ENCODE peak calls at places on chromosomes 12 and 14, in nine cellular contexts. One of them, this sample, is unnamed.

GRCh38 chr12:62603061-62603810 is 136.6 kb downstream of the MON2 start:
- DNase-seq in H9: peak
- DNase-seq in AG09319: peak
- DNase-seq in astrocyte of the spinal cord: peak
- DNase-seq in omental fat pad: peak
- DNase-seq in activated CD4-positive, alpha-beta T cell treated with anti-CD3 and anti-CD28 coated beads for 4 hours: peak
- DNase-seq in KBM-7: peak
- DNase-seq in stimulated activated CD4-positive, alpha-beta T cell treated with anti-CD3 and anti-CD28 coated beads, Interleukin-4, amount 100 ng/mL, for 48 hours: peak
- DNase-seq in AG08395: peak
- DNase-seq in this sample: peak

GRCh38 chr12:88325828-88326214 is 183.7 kb downstream of the TMTC3 start:
- DNase-seq in H9: no peak
- DNase-seq in AG09319: peak
- DNase-seq in astrocyte of the spinal cord: no peak
- DNase-seq in omental fat pad: no peak
- DNase-seq in activated CD4-positive, alpha-beta T cell treated with anti-CD3 and anti-CD28 coated beads for 4 hours: no peak
- DNase-seq in KBM-7: no peak
- DNase-seq in stimulated activated CD4-positive, alpha-beta T cell treated with anti-CD3 and anti-CD28 coated beads, Interleukin-4, amount 100 ng/mL, for 48 hours: no peak
- DNase-seq in AG08395: peak
- DNase-seq in this sample: peak

GRCh38 chr14:72476657-72477499 is 417.0 kb downstream of the DPF3 start:
- DNase-seq in H9: peak
- DNase-seq in AG09319: peak
- DNase-seq in astrocyte of the spinal cord: peak
- DNase-seq in omental fat pad: no peak
- DNase-seq in activated CD4-positive, alpha-beta T cell treated with anti-CD3 and anti-CD28 coated beads for 4 hours: peak
- DNase-seq in KBM-7: peak
- DNase-seq in stimulated activated CD4-positive, alpha-beta T cell treated with anti-CD3 and anti-CD28 coated beads, Interleukin-4, amount 100 ng/mL, for 48 hours: peak
- DNase-seq in AG08395: peak
- DNase-seq in this sample: no peak

GRCh38 chr12:91272456-91273063 is 89.9 kb upstream of the DCN start:
- DNase-seq in H9: peak
- DNase-seq in AG09319: no peak
- DNase-seq in astrocyte of the spinal cord: peak
- DNase-seq in omental fat pad: no peak
- DNase-seq in activated CD4-positive, alpha-beta T cell treated with anti-CD3 and anti-CD28 coated beads for 4 hours: no peak
- DNase-seq in KBM-7: no peak
- DNase-seq in stimulated activated CD4-positive, alpha-beta T cell treated with anti-CD3 and anti-CD28 coated beads, Interleukin-4, amount 100 ng/mL, for 48 hours: no peak
- DNase-seq in AG08395: no peak
- DNase-seq in this sample: peak

GRCh38 chr12:39239484-39240143 is 203.3 kb downstream of the KIF21A start:
- DNase-seq in H9: no peak
- DNase-seq in AG09319: no peak
- DNase-seq in astrocyte of the spinal cord: peak
- DNase-seq in omental fat pad: no peak
- DNase-seq in activated CD4-positive, alpha-beta T cell treated with anti-CD3 and anti-CD28 coated beads for 4 hours: no peak
- DNase-seq in KBM-7: no peak
- DNase-seq in stimulated activated CD4-positive, alpha-beta T cell treated with anti-CD3 and anti-CD28 coated beads, Interleukin-4, amount 100 ng/mL, for 48 hours: no peak
- DNase-seq in AG08395: no peak
- DNase-seq in this sample: no peak

GRCh38 chr12:74538491-74539258 is 1.0 kb downstream of the ATXN7L3B start:
- DNase-seq in H9: no peak
- DNase-seq in AG09319: no peak
- DNase-seq in astrocyte of the spinal cord: no peak
- DNase-seq in omental fat pad: no peak
- DNase-seq in activated CD4-positive, alpha-beta T cell treated with anti-CD3 and anti-CD28 coated beads for 4 hours: peak
- DNase-seq in KBM-7: peak
- DNase-seq in stimulated activated CD4-positive, alpha-beta T cell treated with anti-CD3 and anti-CD28 coated beads, Interleukin-4, amount 100 ng/mL, for 48 hours: no peak
- DNase-seq in AG08395: no peak
- DNase-seq in this sample: no peak

GRCh38 chr12:95690861-95691635 is 99.5 kb downstream of the NTN4 start:
- DNase-seq in H9: no peak
- DNase-seq in AG09319: no peak
- DNase-seq in astrocyte of the spinal cord: no peak
- DNase-seq in omental fat pad: no peak
- DNase-seq in activated CD4-positive, alpha-beta T cell treated with anti-CD3 and anti-CD28 coated beads for 4 hours: no peak
- DNase-seq in KBM-7: no peak
- DNase-seq in stimulated activated CD4-positive, alpha-beta T cell treated with anti-CD3 and anti-CD28 coated beads, Interleukin-4, amount 100 ng/mL, for 48 hours: no peak
- DNase-seq in AG08395: no peak
- DNase-seq in this sample: no peak

GRCh38 chr12:19525236-19525635 is 85.9 kb downstream of the AEBP2 start:
- DNase-seq in H9: no peak
- DNase-seq in AG09319: no peak
- DNase-seq in astrocyte of the spinal cord: no peak
- DNase-seq in omental fat pad: no peak
- DNase-seq in activated CD4-positive, alpha-beta T cell treated with anti-CD3 and anti-CD28 coated beads for 4 hours: no peak
- DNase-seq in KBM-7: no peak
- DNase-seq in stimulated activated CD4-positive, alpha-beta T cell treated with anti-CD3 and anti-CD28 coated beads, Interleukin-4, amount 100 ng/mL, for 48 hours: no peak
- DNase-seq in AG08395: no peak
- DNase-seq in this sample: no peak

GRCh38 chr12:56084958-56085543 is 5.1 kb downstream of the ERBB3 start:
- DNase-seq in H9: peak
- DNase-seq in AG09319: no peak
- DNase-seq in astrocyte of the spinal cord: no peak
- DNase-seq in omental fat pad: no peak
- DNase-seq in activated CD4-positive, alpha-beta T cell treated with anti-CD3 and anti-CD28 coated beads for 4 hours: no peak
- DNase-seq in KBM-7: peak
- DNase-seq in stimulated activated CD4-positive, alpha-beta T cell treated with anti-CD3 and anti-CD28 coated beads, Interleukin-4, amount 100 ng/mL, for 48 hours: no peak
- DNase-seq in AG08395: no peak
- DNase-seq in this sample: no peak

GRCh38 chr14:95156765-95157194 is 549 bp downstream of the DICER1 start:
- DNase-seq in H9: peak
- DNase-seq in AG09319: no peak
- DNase-seq in astrocyte of the spinal cord: no peak
- DNase-seq in omental fat pad: no peak
- DNase-seq in activated CD4-positive, alpha-beta T cell treated with anti-CD3 and anti-CD28 coated beads for 4 hours: peak
- DNase-seq in KBM-7: no peak
- DNase-seq in stimulated activated CD4-positive, alpha-beta T cell treated with anti-CD3 and anti-CD28 coated beads, Interleukin-4, amount 100 ng/mL, for 48 hours: peak
- DNase-seq in AG08395: peak
- DNase-seq in this sample: peak

GRCh38 chr14:32825058-32825457 is 113.6 kb upstream of the NPAS3 start:
- DNase-seq in H9: no peak
- DNase-seq in AG09319: no peak
- DNase-seq in astrocyte of the spinal cord: no peak
- DNase-seq in omental fat pad: no peak
- DNase-seq in activated CD4-positive, alpha-beta T cell treated with anti-CD3 and anti-CD28 coated beads for 4 hours: no peak
- DNase-seq in KBM-7: no peak
- DNase-seq in stimulated activated CD4-positive, alpha-beta T cell treated with anti-CD3 and anti-CD28 coated beads, Interleukin-4, amount 100 ng/mL, for 48 hours: no peak
- DNase-seq in AG08395: no peak
- DNase-seq in this sample: no peak

GRCh38 chr12:105231396-105231795 is 4.6 kb downstream of the APPL2 start:
- DNase-seq in H9: no peak
- DNase-seq in AG09319: no peak
- DNase-seq in astrocyte of the spinal cord: no peak
- DNase-seq in omental fat pad: no peak
- DNase-seq in activated CD4-positive, alpha-beta T cell treated with anti-CD3 and anti-CD28 coated beads for 4 hours: no peak
- DNase-seq in KBM-7: no peak
- DNase-seq in stimulated activated CD4-positive, alpha-beta T cell treated with anti-CD3 and anti-CD28 coated beads, Interleukin-4, amount 100 ng/mL, for 48 hours: no peak
- DNase-seq in AG08395: no peak
- DNase-seq in this sample: no peak

GRCh38 chr12:104713444-104713843 is 244.6 kb downstream of the SLC41A2 start:
- DNase-seq in H9: no peak
- DNase-seq in AG09319: no peak
- DNase-seq in astrocyte of the spinal cord: no peak
- DNase-seq in omental fat pad: no peak
- DNase-seq in activated CD4-positive, alpha-beta T cell treated with anti-CD3 and anti-CD28 coated beads for 4 hours: no peak
- DNase-seq in KBM-7: no peak
- DNase-seq in stimulated activated CD4-positive, alpha-beta T cell treated with anti-CD3 and anti-CD28 coated beads, Interleukin-4, amount 100 ng/mL, for 48 hours: no peak
- DNase-seq in AG08395: no peak
- DNase-seq in this sample: no peak

GRCh38 chr12:52691765-52692150 is 11.6 kb upstream of the KRT1 start:
- DNase-seq in H9: no peak
- DNase-seq in AG09319: no peak
- DNase-seq in astrocyte of the spinal cord: no peak
- DNase-seq in omental fat pad: no peak
- DNase-seq in activated CD4-positive, alpha-beta T cell treated with anti-CD3 and anti-CD28 coated beads for 4 hours: no peak
- DNase-seq in KBM-7: no peak
- DNase-seq in stimulated activated CD4-positive, alpha-beta T cell treated with anti-CD3 and anti-CD28 coated beads, Interleukin-4, amount 100 ng/mL, for 48 hours: no peak
- DNase-seq in AG08395: no peak
- DNase-seq in this sample: no peak

GRCh38 chr14:83473846-83474245 is 1940.2 kb upstream of the SEL1L start:
- DNase-seq in H9: no peak
- DNase-seq in AG09319: no peak
- DNase-seq in astrocyte of the spinal cord: peak
- DNase-seq in omental fat pad: no peak
- DNase-seq in activated CD4-positive, alpha-beta T cell treated with anti-CD3 and anti-CD28 coated beads for 4 hours: no peak
- DNase-seq in KBM-7: no peak
- DNase-seq in stimulated activated CD4-positive, alpha-beta T cell treated with anti-CD3 and anti-CD28 coated beads, Interleukin-4, amount 100 ng/mL, for 48 hours: no peak
- DNase-seq in AG08395: peak
- DNase-seq in this sample: no peak

GRCh38 chr14:64625363-64626232 is 75.8 kb downstream of the PPP1R36 start:
- DNase-seq in H9: no peak
- DNase-seq in AG09319: no peak
- DNase-seq in astrocyte of the spinal cord: no peak
- DNase-seq in omental fat pad: no peak
- DNase-seq in activated CD4-positive, alpha-beta T cell treated with anti-CD3 and anti-CD28 coated beads for 4 hours: no peak
- DNase-seq in KBM-7: no peak
- DNase-seq in stimulated activated CD4-positive, alpha-beta T cell treated with anti-CD3 and anti-CD28 coated beads, Interleukin-4, amount 100 ng/mL, for 48 hours: no peak
- DNase-seq in AG08395: no peak
- DNase-seq in this sample: no peak

GRCh38 chr12:115813256-115813655 is 464.2 kb downstream of the MED13L start:
- DNase-seq in H9: no peak
- DNase-seq in AG09319: no peak
- DNase-seq in astrocyte of the spinal cord: no peak
- DNase-seq in omental fat pad: no peak
- DNase-seq in activated CD4-positive, alpha-beta T cell treated with anti-CD3 and anti-CD28 coated beads for 4 hours: no peak
- DNase-seq in KBM-7: no peak
- DNase-seq in stimulated activated CD4-positive, alpha-beta T cell treated with anti-CD3 and anti-CD28 coated beads, Interleukin-4, amount 100 ng/mL, for 48 hours: no peak
- DNase-seq in AG08395: no peak
- DNase-seq in this sample: no peak

GRCh38 chr14:31992051-31992450 is 85.1 kb upstream of the ARHGAP5 start:
- DNase-seq in H9: no peak
- DNase-seq in AG09319: no peak
- DNase-seq in astrocyte of the spinal cord: peak
- DNase-seq in omental fat pad: no peak
- DNase-seq in activated CD4-positive, alpha-beta T cell treated with anti-CD3 and anti-CD28 coated beads for 4 hours: no peak
- DNase-seq in KBM-7: no peak
- DNase-seq in stimulated activated CD4-positive, alpha-beta T cell treated with anti-CD3 and anti-CD28 coated beads, Interleukin-4, amount 100 ng/mL, for 48 hours: no peak
- DNase-seq in AG08395: peak
- DNase-seq in this sample: no peak

GRCh38 chr14:72560856-72561493 is 332.9 kb downstream of the DPF3 start:
- DNase-seq in H9: no peak
- DNase-seq in AG09319: no peak
- DNase-seq in astrocyte of the spinal cord: no peak
- DNase-seq in omental fat pad: no peak
- DNase-seq in activated CD4-positive, alpha-beta T cell treated with anti-CD3 and anti-CD28 coated beads for 4 hours: no peak
- DNase-seq in KBM-7: no peak
- DNase-seq in stimulated activated CD4-positive, alpha-beta T cell treated with anti-CD3 and anti-CD28 coated beads, Interleukin-4, amount 100 ng/mL, for 48 hours: no peak
- DNase-seq in AG08395: no peak
- DNase-seq in this sample: no peak

GRCh38 chr12:66695130-66695529 is 16.3 kb upstream of the GRIP1 start:
- DNase-seq in H9: no peak
- DNase-seq in AG09319: no peak
- DNase-seq in astrocyte of the spinal cord: no peak
- DNase-seq in omental fat pad: no peak
- DNase-seq in activated CD4-positive, alpha-beta T cell treated with anti-CD3 and anti-CD28 coated beads for 4 hours: no peak
- DNase-seq in KBM-7: no peak
- DNase-seq in stimulated activated CD4-positive, alpha-beta T cell treated with anti-CD3 and anti-CD28 coated beads, Interleukin-4, amount 100 ng/mL, for 48 hours: no peak
- DNase-seq in AG08395: no peak
- DNase-seq in this sample: no peak

GRCh38 chr12:116610971-116611541 is 51.9 kb downstream of the MAP1LC3B2 start:
- DNase-seq in H9: no peak
- DNase-seq in AG09319: no peak
- DNase-seq in astrocyte of the spinal cord: no peak
- DNase-seq in omental fat pad: no peak
- DNase-seq in activated CD4-positive, alpha-beta T cell treated with anti-CD3 and anti-CD28 coated beads for 4 hours: no peak
- DNase-seq in KBM-7: no peak
- DNase-seq in stimulated activated CD4-positive, alpha-beta T cell treated with anti-CD3 and anti-CD28 coated beads, Interleukin-4, amount 100 ng/mL, for 48 hours: no peak
- DNase-seq in AG08395: no peak
- DNase-seq in this sample: no peak

GRCh38 chr12:131574397-131574775 is 136.5 kb upstream of the SFSWAP start:
- DNase-seq in H9: no peak
- DNase-seq in AG09319: no peak
- DNase-seq in astrocyte of the spinal cord: no peak
- DNase-seq in omental fat pad: no peak
- DNase-seq in activated CD4-positive, alpha-beta T cell treated with anti-CD3 and anti-CD28 coated beads for 4 hours: no peak
- DNase-seq in KBM-7: no peak
- DNase-seq in stimulated activated CD4-positive, alpha-beta T cell treated with anti-CD3 and anti-CD28 coated beads, Interleukin-4, amount 100 ng/mL, for 48 hours: no peak
- DNase-seq in AG08395: no peak
- DNase-seq in this sample: no peak

GRCh38 chr12:86838709-86839108 is 582.5 kb upstream of the MGAT4C start:
- DNase-seq in H9: peak
- DNase-seq in AG09319: no peak
- DNase-seq in astrocyte of the spinal cord: peak
- DNase-seq in omental fat pad: no peak
- DNase-seq in activated CD4-positive, alpha-beta T cell treated with anti-CD3 and anti-CD28 coated beads for 4 hours: no peak
- DNase-seq in KBM-7: no peak
- DNase-seq in stimulated activated CD4-positive, alpha-beta T cell treated with anti-CD3 and anti-CD28 coated beads, Interleukin-4, amount 100 ng/mL, for 48 hours: no peak
- DNase-seq in AG08395: no peak
- DNase-seq in this sample: no peak

GRCh38 chr12:132248439-132249157 is 80.8 kb downstream of the GALNT9 start:
- DNase-seq in H9: no peak
- DNase-seq in AG09319: no peak
- DNase-seq in astrocyte of the spinal cord: no peak
- DNase-seq in omental fat pad: no peak
- DNase-seq in activated CD4-positive, alpha-beta T cell treated with anti-CD3 and anti-CD28 coated beads for 4 hours: no peak
- DNase-seq in KBM-7: no peak
- DNase-seq in stimulated activated CD4-positive, alpha-beta T cell treated with anti-CD3 and anti-CD28 coated beads, Interleukin-4, amount 100 ng/mL, for 48 hours: no peak
- DNase-seq in AG08395: peak
- DNase-seq in this sample: no peak

GRCh38 chr12:131096681-131097181 is 143.0 kb downstream of the ADGRD1 start:
- DNase-seq in H9: peak
- DNase-seq in AG09319: no peak
- DNase-seq in astrocyte of the spinal cord: no peak
- DNase-seq in omental fat pad: no peak
- DNase-seq in activated CD4-positive, alpha-beta T cell treated with anti-CD3 and anti-CD28 coated beads for 4 hours: no peak
- DNase-seq in KBM-7: no peak
- DNase-seq in stimulated activated CD4-positive, alpha-beta T cell treated with anti-CD3 and anti-CD28 coated beads, Interleukin-4, amount 100 ng/mL, for 48 hours: no peak
- DNase-seq in AG08395: no peak
- DNase-seq in this sample: no peak

GRCh38 chr14:95257521-95257920 is 62.2 kb downstream of the CLMN start:
- DNase-seq in H9: no peak
- DNase-seq in AG09319: no peak
- DNase-seq in astrocyte of the spinal cord: no peak
- DNase-seq in omental fat pad: no peak
- DNase-seq in activated CD4-positive, alpha-beta T cell treated with anti-CD3 and anti-CD28 coated beads for 4 hours: no peak
- DNase-seq in KBM-7: no peak
- DNase-seq in stimulated activated CD4-positive, alpha-beta T cell treated with anti-CD3 and anti-CD28 coated beads, Interleukin-4, amount 100 ng/mL, for 48 hours: no peak
- DNase-seq in AG08395: no peak
- DNase-seq in this sample: no peak

GRCh38 chr14:100076133-100076532 is 10.9 kb downstream of the EVL start:
- DNase-seq in H9: peak
- DNase-seq in AG09319: no peak
- DNase-seq in astrocyte of the spinal cord: no peak
- DNase-seq in omental fat pad: no peak
- DNase-seq in activated CD4-positive, alpha-beta T cell treated with anti-CD3 and anti-CD28 coated beads for 4 hours: no peak
- DNase-seq in KBM-7: peak
- DNase-seq in stimulated activated CD4-positive, alpha-beta T cell treated with anti-CD3 and anti-CD28 coated beads, Interleukin-4, amount 100 ng/mL, for 48 hours: no peak
- DNase-seq in AG08395: peak
- DNase-seq in this sample: no peak

GRCh38 chr12:103903979-103904378 is 26.2 kb upstream of the HSP90B1 start:
- DNase-seq in H9: no peak
- DNase-seq in AG09319: no peak
- DNase-seq in astrocyte of the spinal cord: no peak
- DNase-seq in omental fat pad: no peak
- DNase-seq in activated CD4-positive, alpha-beta T cell treated with anti-CD3 and anti-CD28 coated beads for 4 hours: no peak
- DNase-seq in KBM-7: no peak
- DNase-seq in stimulated activated CD4-positive, alpha-beta T cell treated with anti-CD3 and anti-CD28 coated beads, Interleukin-4, amount 100 ng/mL, for 48 hours: no peak
- DNase-seq in AG08395: no peak
- DNase-seq in this sample: no peak

GRCh38 chr14:53591816-53592215 is 364.8 kb downstream of the BMP4 start:
- DNase-seq in H9: no peak
- DNase-seq in AG09319: no peak
- DNase-seq in astrocyte of the spinal cord: no peak
- DNase-seq in omental fat pad: no peak
- DNase-seq in activated CD4-positive, alpha-beta T cell treated with anti-CD3 and anti-CD28 coated beads for 4 hours: no peak
- DNase-seq in KBM-7: no peak
- DNase-seq in stimulated activated CD4-positive, alpha-beta T cell treated with anti-CD3 and anti-CD28 coated beads, Interleukin-4, amount 100 ng/mL, for 48 hours: no peak
- DNase-seq in AG08395: no peak
- DNase-seq in this sample: no peak

GRCh38 chr14:100439781-100440180 is 116.6 kb downstream of the SLC25A47 start:
- DNase-seq in H9: no peak
- DNase-seq in AG09319: no peak
- DNase-seq in astrocyte of the spinal cord: peak
- DNase-seq in omental fat pad: no peak
- DNase-seq in activated CD4-positive, alpha-beta T cell treated with anti-CD3 and anti-CD28 coated beads for 4 hours: no peak
- DNase-seq in KBM-7: no peak
- DNase-seq in stimulated activated CD4-positive, alpha-beta T cell treated with anti-CD3 and anti-CD28 coated beads, Interleukin-4, amount 100 ng/mL, for 48 hours: no peak
- DNase-seq in AG08395: peak
- DNase-seq in this sample: no peak

GRCh38 chr14:24103451-24103850 is 9.3 kb downstream of the PCK2 start:
- DNase-seq in H9: no peak
- DNase-seq in AG09319: no peak
- DNase-seq in astrocyte of the spinal cord: no peak
- DNase-seq in omental fat pad: no peak
- DNase-seq in activated CD4-positive, alpha-beta T cell treated with anti-CD3 and anti-CD28 coated beads for 4 hours: no peak
- DNase-seq in KBM-7: no peak
- DNase-seq in stimulated activated CD4-positive, alpha-beta T cell treated with anti-CD3 and anti-CD28 coated beads, Interleukin-4, amount 100 ng/mL, for 48 hours: no peak
- DNase-seq in AG08395: no peak
- DNase-seq in this sample: no peak

This sample was measured in mucosa of gallbladder.